ENCODE peak calls at places on chromosomes 4 and X, in five cellular contexts. One of them, this sample, is unnamed.
A peak's percentile ranks its signal among the peaks of the same experiment; 100 is the strongest.

GRCh38 chr4:140088317-140088967 is 65.5 kb downstream of the MAML3 start:
- DNase-seq in stimulated activated CD8-positive, alpha-beta memory T cell treated with anti-CD3 and anti-CD28 coated beads, Interleukin-15, amount 100 ng/mL, for 4 hours: no peak
- DNase-seq in M059J: no peak
- DNase-seq in GM12865: no peak
- DNase-seq in right atrium auricular region: no peak
- DNase-seq in this sample: no peak

GRCh38 chr4:159046683-159047082 is 56.2 kb upstream of the RAPGEF2 start:
- DNase-seq in stimulated activated CD8-positive, alpha-beta memory T cell treated with anti-CD3 and anti-CD28 coated beads, Interleukin-15, amount 100 ng/mL, for 4 hours: no peak
- DNase-seq in M059J: no peak
- DNase-seq in right atrium auricular region: no peak
- DNase-seq in GM12865: no peak
- DNase-seq in this sample: no peak

GRCh38 chrX:41718481-41719245 is 5.3 kb upstream of the GPR82 start:
- DNase-seq in right atrium auricular region: no peak
- DNase-seq in M059J: peak; percentile 16
- DNase-seq in GM12865: no peak
- DNase-seq in stimulated activated CD8-positive, alpha-beta memory T cell treated with anti-CD3 and anti-CD28 coated beads, Interleukin-15, amount 100 ng/mL, for 4 hours: no peak
- DNase-seq in this sample: peak; percentile 52

GRCh38 chr4:89283975-89284556 is 23.5 kb downstream of the GPRIN3 start:
- DNase-seq in GM12865: no peak
- DNase-seq in stimulated activated CD8-positive, alpha-beta memory T cell treated with anti-CD3 and anti-CD28 coated beads, Interleukin-15, amount 100 ng/mL, for 4 hours: no peak
- DNase-seq in M059J: no peak
- DNase-seq in right atrium auricular region: no peak
- DNase-seq in this sample: no peak

GRCh38 chr4:88660446-88661294 is 37.0 kb downstream of the NAP1L5 start:
- DNase-seq in right atrium auricular region: no peak
- DNase-seq in GM12865: no peak
- DNase-seq in M059J: peak; percentile 51
- DNase-seq in stimulated activated CD8-positive, alpha-beta memory T cell treated with anti-CD3 and anti-CD28 coated beads, Interleukin-15, amount 100 ng/mL, for 4 hours: no peak
- DNase-seq in this sample: no peak

GRCh38 chr4:33658971-33659370 is 2585.3 kb downstream of the ARAP2 start:
- DNase-seq in M059J: no peak
- DNase-seq in stimulated activated CD8-positive, alpha-beta memory T cell treated with anti-CD3 and anti-CD28 coated beads, Interleukin-15, amount 100 ng/mL, for 4 hours: no peak
- DNase-seq in GM12865: no peak
- DNase-seq in right atrium auricular region: no peak
- DNase-seq in this sample: no peak

GRCh38 chr4:185683222-185683621 is 128.8 kb downstream of the SORBS2 start:
- DNase-seq in M059J: no peak
- DNase-seq in stimulated activated CD8-positive, alpha-beta memory T cell treated with anti-CD3 and anti-CD28 coated beads, Interleukin-15, amount 100 ng/mL, for 4 hours: no peak
- DNase-seq in right atrium auricular region: no peak
- DNase-seq in GM12865: no peak
- DNase-seq in this sample: no peak

GRCh38 chrX:25527596-25527995 is 511.8 kb upstream of the ARX start:
- DNase-seq in M059J: no peak
- DNase-seq in right atrium auricular region: no peak
- DNase-seq in GM12865: no peak
- DNase-seq in stimulated activated CD8-positive, alpha-beta memory T cell treated with anti-CD3 and anti-CD28 coated beads, Interleukin-15, amount 100 ng/mL, for 4 hours: no peak
- DNase-seq in this sample: no peak

GRCh38 chrX:17520206-17520605 is 145.2 kb downstream of the NHS start:
- DNase-seq in right atrium auricular region: no peak
- DNase-seq in M059J: no peak
- DNase-seq in GM12865: no peak
- DNase-seq in stimulated activated CD8-positive, alpha-beta memory T cell treated with anti-CD3 and anti-CD28 coated beads, Interleukin-15, amount 100 ng/mL, for 4 hours: no peak
- DNase-seq in this sample: no peak

GRCh38 chrX:110373310-110373709 is 14.7 kb downstream of the RTL9 start:
- DNase-seq in right atrium auricular region: no peak
- DNase-seq in M059J: no peak
- DNase-seq in stimulated activated CD8-positive, alpha-beta memory T cell treated with anti-CD3 and anti-CD28 coated beads, Interleukin-15, amount 100 ng/mL, for 4 hours: no peak
- DNase-seq in GM12865: no peak
- DNase-seq in this sample: no peak

GRCh38 chr4:73692284-73692683 is 48.1 kb upstream of the CXCL8 start:
- DNase-seq in GM12865: no peak
- DNase-seq in M059J: peak; percentile 26
- DNase-seq in right atrium auricular region: no peak
- DNase-seq in stimulated activated CD8-positive, alpha-beta memory T cell treated with anti-CD3 and anti-CD28 coated beads, Interleukin-15, amount 100 ng/mL, for 4 hours: no peak
- DNase-seq in this sample: no peak

GRCh38 chr4:109128589-109128988 is 173.9 kb downstream of the COL25A1 start:
- DNase-seq in stimulated activated CD8-positive, alpha-beta memory T cell treated with anti-CD3 and anti-CD28 coated beads, Interleukin-15, amount 100 ng/mL, for 4 hours: no peak
- DNase-seq in GM12865: no peak
- DNase-seq in right atrium auricular region: no peak
- DNase-seq in M059J: no peak
- DNase-seq in this sample: no peak

GRCh38 chrX:152600853-152601635 is 36.7 kb upstream of the GABRQ start:
- DNase-seq in GM12865: no peak
- DNase-seq in M059J: peak; percentile 28
- DNase-seq in right atrium auricular region: no peak
- DNase-seq in stimulated activated CD8-positive, alpha-beta memory T cell treated with anti-CD3 and anti-CD28 coated beads, Interleukin-15, amount 100 ng/mL, for 4 hours: no peak
- DNase-seq in this sample: no peak

GRCh38 chr4:152360045-152360410 is 175.9 kb downstream of the FBXW7 start:
- DNase-seq in M059J: no peak
- DNase-seq in right atrium auricular region: no peak
- DNase-seq in GM12865: peak; percentile 24
- DNase-seq in stimulated activated CD8-positive, alpha-beta memory T cell treated with anti-CD3 and anti-CD28 coated beads, Interleukin-15, amount 100 ng/mL, for 4 hours: no peak
- DNase-seq in this sample: no peak

GRCh38 chrX:112840382-112841113 is at the start of gene AMOT:
- DNase-seq in stimulated activated CD8-positive, alpha-beta memory T cell treated with anti-CD3 and anti-CD28 coated beads, Interleukin-15, amount 100 ng/mL, for 4 hours: peak; percentile 24
- DNase-seq in right atrium auricular region: peak; percentile 61
- DNase-seq in M059J: peak; percentile 83
- DNase-seq in GM12865: peak; percentile 53
- DNase-seq in this sample: peak; percentile 85

GRCh38 chr4:11470709-11471441 is 42.2 kb upstream of the HS3ST1 start:
- DNase-seq in GM12865: no peak
- DNase-seq in right atrium auricular region: no peak
- DNase-seq in M059J: peak; percentile 22
- DNase-seq in stimulated activated CD8-positive, alpha-beta memory T cell treated with anti-CD3 and anti-CD28 coated beads, Interleukin-15, amount 100 ng/mL, for 4 hours: peak; percentile 8
- DNase-seq in this sample: no peak

GRCh38 chr4:107721436-107722090 is 1.5 kb upstream of the PAPSS1 start:
- DNase-seq in right atrium auricular region: no peak
- DNase-seq in M059J: no peak
- DNase-seq in GM12865: peak; percentile 53
- DNase-seq in stimulated activated CD8-positive, alpha-beta memory T cell treated with anti-CD3 and anti-CD28 coated beads, Interleukin-15, amount 100 ng/mL, for 4 hours: peak; percentile 43
- DNase-seq in this sample: peak; percentile 59

GRCh38 chr4:13703096-13703495 is 75.6 kb upstream of the BOD1L1 start:
- DNase-seq in GM12865: no peak
- DNase-seq in stimulated activated CD8-positive, alpha-beta memory T cell treated with anti-CD3 and anti-CD28 coated beads, Interleukin-15, amount 100 ng/mL, for 4 hours: no peak
- DNase-seq in right atrium auricular region: no peak
- DNase-seq in M059J: no peak
- DNase-seq in this sample: no peak

GRCh38 chrX:65674351-65674893 is 7.0 kb downstream of the MSN start:
- DNase-seq in stimulated activated CD8-positive, alpha-beta memory T cell treated with anti-CD3 and anti-CD28 coated beads, Interleukin-15, amount 100 ng/mL, for 4 hours: no peak
- DNase-seq in GM12865: no peak
- DNase-seq in M059J: peak; percentile 81
- DNase-seq in right atrium auricular region: no peak
- DNase-seq in this sample: no peak

GRCh38 chr4:109548655-109549054 is 11.4 kb upstream of the MCUB start:
- DNase-seq in stimulated activated CD8-positive, alpha-beta memory T cell treated with anti-CD3 and anti-CD28 coated beads, Interleukin-15, amount 100 ng/mL, for 4 hours: no peak
- DNase-seq in GM12865: peak; percentile 8
- DNase-seq in M059J: peak; percentile 85
- DNase-seq in right atrium auricular region: no peak
- DNase-seq in this sample: no peak

GRCh38 chrX:139924696-139925094 is 8.2 kb downstream of the ATP11C start:
- DNase-seq in M059J: no peak
- DNase-seq in stimulated activated CD8-positive, alpha-beta memory T cell treated with anti-CD3 and anti-CD28 coated beads, Interleukin-15, amount 100 ng/mL, for 4 hours: no peak
- DNase-seq in GM12865: no peak
- DNase-seq in right atrium auricular region: no peak
- DNase-seq in this sample: no peak

GRCh38 chr4:5821665-5822358 is 71.1 kb downstream of the CRMP1 start:
- DNase-seq in M059J: no peak
- DNase-seq in GM12865: no peak
- DNase-seq in right atrium auricular region: no peak
- DNase-seq in stimulated activated CD8-positive, alpha-beta memory T cell treated with anti-CD3 and anti-CD28 coated beads, Interleukin-15, amount 100 ng/mL, for 4 hours: no peak
- DNase-seq in this sample: peak; percentile 71

GRCh38 chrX:37896491-37896890 is 49.1 kb upstream of the DYNLT3 start:
- DNase-seq in stimulated activated CD8-positive, alpha-beta memory T cell treated with anti-CD3 and anti-CD28 coated beads, Interleukin-15, amount 100 ng/mL, for 4 hours: no peak
- DNase-seq in GM12865: no peak
- DNase-seq in right atrium auricular region: no peak
- DNase-seq in M059J: no peak
- DNase-seq in this sample: no peak

GRCh38 chrX:34900691-34901090 is 41.9 kb upstream of the FAM47B start:
- DNase-seq in stimulated activated CD8-positive, alpha-beta memory T cell treated with anti-CD3 and anti-CD28 coated beads, Interleukin-15, amount 100 ng/mL, for 4 hours: no peak
- DNase-seq in GM12865: no peak
- DNase-seq in right atrium auricular region: no peak
- DNase-seq in M059J: no peak
- DNase-seq in this sample: no peak

GRCh38 chrX:12319012-12319519 is 180.8 kb downstream of the FRMPD4 start:
- DNase-seq in GM12865: no peak
- DNase-seq in M059J: peak; percentile 17
- DNase-seq in stimulated activated CD8-positive, alpha-beta memory T cell treated with anti-CD3 and anti-CD28 coated beads, Interleukin-15, amount 100 ng/mL, for 4 hours: no peak
- DNase-seq in right atrium auricular region: no peak
- DNase-seq in this sample: no peak

GRCh38 chrX:25016361-25016671 is 551 bp upstream of the ARX start:
- DNase-seq in right atrium auricular region: no peak
- DNase-seq in M059J: no peak
- DNase-seq in GM12865: no peak
- DNase-seq in stimulated activated CD8-positive, alpha-beta memory T cell treated with anti-CD3 and anti-CD28 coated beads, Interleukin-15, amount 100 ng/mL, for 4 hours: no peak
- DNase-seq in this sample: no peak

GRCh38 chr4:106315476-106315967 is 487 bp downstream of the TBCK start:
- DNase-seq in right atrium auricular region: no peak
- DNase-seq in M059J: peak; percentile 77
- DNase-seq in stimulated activated CD8-positive, alpha-beta memory T cell treated with anti-CD3 and anti-CD28 coated beads, Interleukin-15, amount 100 ng/mL, for 4 hours: peak; percentile 24
- DNase-seq in GM12865: no peak
- DNase-seq in this sample: no peak

GRCh38 chr4:134243742-134244713 is 42.4 kb upstream of the PABPC4L start:
- DNase-seq in GM12865: no peak
- DNase-seq in M059J: no peak
- DNase-seq in right atrium auricular region: no peak
- DNase-seq in stimulated activated CD8-positive, alpha-beta memory T cell treated with anti-CD3 and anti-CD28 coated beads, Interleukin-15, amount 100 ng/mL, for 4 hours: no peak
- DNase-seq in this sample: peak; percentile 29

GRCh38 chrX:23478056-23478455 is 143.4 kb downstream of the PTCHD1 start:
- DNase-seq in M059J: peak; percentile 51
- DNase-seq in right atrium auricular region: no peak
- DNase-seq in GM12865: no peak
- DNase-seq in stimulated activated CD8-positive, alpha-beta memory T cell treated with anti-CD3 and anti-CD28 coated beads, Interleukin-15, amount 100 ng/mL, for 4 hours: no peak
- DNase-seq in this sample: no peak

GRCh38 chr4:125254111-125254510 is 60.6 kb upstream of the FAT4 start:
- DNase-seq in stimulated activated CD8-positive, alpha-beta memory T cell treated with anti-CD3 and anti-CD28 coated beads, Interleukin-15, amount 100 ng/mL, for 4 hours: no peak
- DNase-seq in M059J: peak; percentile 1
- DNase-seq in GM12865: no peak
- DNase-seq in right atrium auricular region: no peak
- DNase-seq in this sample: no peak

GRCh38 chr4:82429728-82430192 is 502 bp downstream of the HNRNPDL start:
- DNase-seq in M059J: no peak
- DNase-seq in right atrium auricular region: no peak
- DNase-seq in stimulated activated CD8-positive, alpha-beta memory T cell treated with anti-CD3 and anti-CD28 coated beads, Interleukin-15, amount 100 ng/mL, for 4 hours: no peak
- DNase-seq in GM12865: no peak
- DNase-seq in this sample: peak; percentile 63

GRCh38 chr4:46648088-46648744 is 258.3 kb upstream of the GABRA2 start:
- DNase-seq in GM12865: peak; percentile 66
- DNase-seq in M059J: peak; percentile 29
- DNase-seq in stimulated activated CD8-positive, alpha-beta memory T cell treated with anti-CD3 and anti-CD28 coated beads, Interleukin-15, amount 100 ng/mL, for 4 hours: no peak
- DNase-seq in right atrium auricular region: no peak
- DNase-seq in this sample: peak; percentile 63

GRCh38 chr4:16000708-16001483 is 37.9 kb upstream of the FGFBP2 start:
- DNase-seq in GM12865: no peak
- DNase-seq in M059J: no peak
- DNase-seq in right atrium auricular region: no peak
- DNase-seq in stimulated activated CD8-positive, alpha-beta memory T cell treated with anti-CD3 and anti-CD28 coated beads, Interleukin-15, amount 100 ng/mL, for 4 hours: no peak
- DNase-seq in this sample: no peak

GRCh38 chr4:185381794-185382193 is 13.9 kb downstream of the LRP2BP start:
- DNase-seq in GM12865: no peak
- DNase-seq in stimulated activated CD8-positive, alpha-beta memory T cell treated with anti-CD3 and anti-CD28 coated beads, Interleukin-15, amount 100 ng/mL, for 4 hours: no peak
- DNase-seq in M059J: no peak
- DNase-seq in right atrium auricular region: no peak
- DNase-seq in this sample: no peak

GRCh38 chr4:150371869-150372268 is 210.1 kb upstream of the MAB21L2 start:
- DNase-seq in GM12865: no peak
- DNase-seq in stimulated activated CD8-positive, alpha-beta memory T cell treated with anti-CD3 and anti-CD28 coated beads, Interleukin-15, amount 100 ng/mL, for 4 hours: no peak
- DNase-seq in M059J: no peak
- DNase-seq in right atrium auricular region: no peak
- DNase-seq in this sample: no peak

This sample was measured in WTC11.